ENCODE peak calls at places on chromosomes 3 and 15, in seven cellular contexts. H is RWPE1, K is heart right ventricle, A is nephron progenitor cell, U is fibroblast of gingiva, R is iris pigment epithelial cell, S is BE2C. N is an unnamed sample.

GRCh38 chr15:58641660-58642059 is 107.8 kb downstream of the ADAM10 start:
- DNase-seq in H (no peak), K (no peak), S (no peak), R (no peak), A (no peak), U (no peak), N (no peak)

GRCh38 chr3:118806423-118806822 is 228.2 kb downstream of the IGSF11 start:
- DNase-seq in H (no peak), S (no peak), R (no peak), A (no peak), K (no peak), U (no peak), N (no peak)

GRCh38 chr3:70943886-70944285 is 631.4 kb upstream of the MDFIC2 start:
- DNase-seq in A (no peak), S (no peak), K (no peak), R (no peak), H (no peak), U (peak; percentile 18), N (no peak)

GRCh38 chr3:32147509-32147908 is 41.1 kb downstream of the GPD1L start:
- DNase-seq in H (no peak), U (peak; percentile 39), K (no peak), S (no peak), R (no peak), A (no peak), N (no peak)

GRCh38 chr15:93987068-93987467 is 244.3 kb upstream of the MCTP2 start:
- DNase-seq in S (no peak), K (no peak), A (no peak), H (no peak), R (no peak), U (no peak), N (no peak)

GRCh38 chr3:135056084-135056730 is 261.1 kb downstream of the EPHB1 start:
- DNase-seq in K (no peak), A (no peak), R (no peak), S (no peak), U (no peak), H (no peak), N (no peak)

GRCh38 chr15:95319242-95319641 is 1011.3 kb upstream of the NR2F2 start:
- DNase-seq in H (no peak), A (no peak), U (no peak), R (no peak), K (no peak), S (no peak), N (no peak)

GRCh38 chr15:66619152-66619903 is 53.5 kb upstream of the LCTL start:
- DNase-seq in K (peak; percentile 76), S (peak; percentile 83), U (peak; percentile 61), H (peak; percentile 77), A (peak; percentile 84), R (peak; percentile 68), N (peak; percentile 85)

GRCh38 chr15:55902975-55903374 is 90.4 kb downstream of the NEDD4 start:
- DNase-seq in K (no peak), U (no peak), H (no peak), A (no peak), S (no peak), R (no peak), N (no peak)

GRCh38 chr3:43223670-43224364 is 62.5 kb upstream of the SNRK start:
- DNase-seq in S (no peak), R (peak; percentile 28), A (no peak), H (no peak), K (no peak), U (no peak), N (no peak)

GRCh38 chr15:51374131-51374530 is 32.7 kb downstream of the GLDN start:
- DNase-seq in H (no peak), K (no peak), S (peak; percentile 66), U (no peak), R (no peak), A (no peak), N (no peak)

GRCh38 chr3:182792901-182793662 is at the start of gene ATP11B:
- DNase-seq in R (peak; percentile 64), S (peak; percentile 67), U (peak; percentile 48), A (peak; percentile 75), K (peak; percentile 66), H (peak; percentile 86), N (peak; percentile 68)

GRCh38 chr3:169662215-169663070 is 1.1 kb downstream of the MECOM start:
- DNase-seq in U (peak; percentile 48), K (peak; percentile 86), R (peak; percentile 62), H (peak; percentile 65), A (peak; percentile 91), S (peak; percentile 90), N (peak; percentile 81)

GRCh38 chr3:98274914-98275313 is 7.4 kb upstream of the OR5H2 start:
- DNase-seq in K (no peak), U (no peak), R (no peak), A (no peak), S (no peak), H (no peak), N (no peak)

GRCh38 chr3:76991165-76991564 is 48.7 kb upstream of the ROBO2 start:
- DNase-seq in H (peak; percentile 25), A (no peak), U (no peak), K (no peak), S (no peak), R (peak; percentile 13), N (no peak)

GRCh38 chr15:84766461-84767005 is 18.1 kb downstream of the ZNF592 start:
- DNase-seq in S (no peak), K (no peak), A (no peak), H (no peak), U (no peak), R (no peak), N (no peak)

GRCh38 chr3:45011756-45012441 is 14.2 kb upstream of the CLEC3B start:
- DNase-seq in U (peak; percentile 95), K (peak; percentile 79), R (peak; percentile 87), S (peak; percentile 14), A (no peak), H (no peak), N (no peak)

GRCh38 chr3:140358696-140359095 is 319.2 kb upstream of the TRIM42 start:
- DNase-seq in S (no peak), A (no peak), H (no peak), U (no peak), R (no peak), K (no peak), N (no peak)

GRCh38 chr3:44069276-44069675 is 172.4 kb upstream of the TOPAZ1 start:
- DNase-seq in K (no peak), H (peak; percentile 20), U (no peak), A (no peak), S (no peak), R (no peak), N (no peak)